ENCODE peak calls at places on chromosomes 13 and 19, in five cellular contexts. Z is activated naive CD4-positive, alpha-beta T cell treated with anti-CD3 and anti-CD28 coated beads for 36 hours; S is ACHN; U is DMS153; X is stimulated activated CD8-positive, alpha-beta memory T cell treated with anti-CD3 and anti-CD28 coated beads, Interleukin-2, amount 100 ng/mL, for 1 hour. T is an unnamed sample.

GRCh38 chr19:35521124-35521743 is 6.9 kb downstream of the SBSN start:
- DNase-seq in U (no peak), Z (no peak), X (no peak), S (no peak), T (no peak)

GRCh38 chr19:2532252-2533071 is 56.5 kb downstream of the GADD45B start:
- DNase-seq in Z (no peak), S (no peak), U (no peak), X (no peak), T (no peak)

GRCh38 chr13:91544723-91545122 is 146.3 kb downstream of the GPC5 start:
- DNase-seq in Z (no peak), U (no peak), S (no peak), X (no peak), T (no peak)

GRCh38 chr13:101892296-101892695 is 439.8 kb downstream of the ITGBL1 start:
- DNase-seq in Z (no peak), X (no peak), U (no peak), S (no peak), T (no peak)

GRCh38 chr13:113148940-113149503 is 9.4 kb upstream of the PROZ start:
- DNase-seq in S (no peak), U (no peak), X (no peak), Z (no peak), T (no peak)

GRCh38 chr13:103605546-103606326 is 539.5 kb upstream of the SLC10A2 start:
- DNase-seq in S (no peak), Z (no peak), U (no peak), X (no peak), T (no peak)

GRCh38 chr19:32606289-32606688 is 25.3 kb downstream of the PDCD5 start:
- DNase-seq in Z (no peak), X (no peak), U (no peak), S (no peak), T (no peak)

GRCh38 chr13:104635879-104636278 is 1569.7 kb upstream of the SLC10A2 start:
- DNase-seq in X (no peak), S (no peak), Z (no peak), U (no peak), T (no peak)

GRCh38 chr13:44155422-44156293 is 218.0 kb upstream of the SERP2 start:
- DNase-seq in X (no peak), Z (no peak), U (peak), S (no peak), T (no peak)

GRCh38 chr19:34193439-34193838 is 21.1 kb downstream of the LSM14A start:
- DNase-seq in S (no peak), U (no peak), X (no peak), Z (no peak), T (no peak)

GRCh38 chr19:1646149-1646930 is 6.1 kb downstream of the TCF3 start:
- DNase-seq in X (no peak), U (no peak), Z (no peak), S (no peak), T (no peak)